ENCODE peak calls at places on chromosomes 4 and X, in four cellular contexts. B is hepatocyte, D is OCI-LY7, P is GM23248. U is an unnamed sample.

GRCh38 chr4:105624530-105624929 is 72.1 kb downstream of the ARHGEF38 start:
- DNase-seq in B (no peak), P (peak; percentile 63), D (no peak), U (peak; percentile 58)

GRCh38 chr4:56348582-56348981 is 38.7 kb downstream of the AASDH start:
- DNase-seq in P (no peak), D (no peak), B (no peak), U (no peak)

GRCh38 chr4:175542787-175543186 is 269.3 kb downstream of the GPM6A start:
- DNase-seq in P (no peak), B (no peak), D (no peak), U (no peak)

GRCh38 chr4:55553442-55553841 is 6.7 kb upstream of the CLOCK start:
- DNase-seq in P (peak; percentile 84), B (no peak), D (peak; percentile 10), U (peak; percentile 79)

GRCh38 chrX:25015486-25016360 is at the start of gene ARX:
- DNase-seq in P (peak; percentile 65), D (peak; percentile 33), B (peak; percentile 86), U (peak; percentile 68)

GRCh38 chrX:155871934-155872333 is 9.2 kb upstream of the VAMP7 start:
- DNase-seq in B (no peak), P (no peak), D (no peak), U (no peak)

GRCh38 chr4:17164656-17165055 is 266.2 kb upstream of the LDB2 start:
- DNase-seq in B (no peak), P (peak; percentile 87), D (no peak), U (no peak)

GRCh38 chr4:185144601-185145240 is 1.7 kb downstream of the SLC25A4 start:
- DNase-seq in D (no peak), P (no peak), B (no peak), U (no peak)

GRCh38 chr4:103091601-103092223 is 7.9 kb downstream of the BDH2 start:
- DNase-seq in B (peak; percentile 61), D (peak; percentile 88), P (peak; percentile 77), U (peak; percentile 63)

GRCh38 chrX:53990201-53990600 is 54.1 kb downstream of the PHF8 start:
- DNase-seq in B (no peak), D (no peak), P (no peak), U (no peak)

GRCh38 chrX:151359931-151360871 is 36.8 kb upstream of the VMA21 start:
- DNase-seq in B (peak; percentile 40), P (peak; percentile 44), D (peak; percentile 2), U (peak; percentile 2)

GRCh38 chr4:76585897-76586360 is 150.9 kb downstream of the SHROOM3 start:
- DNase-seq in B (peak; percentile 93), P (peak; percentile 53), D (no peak), U (peak; percentile 95)

GRCh38 chrX:129749069-129749468 is 10.3 kb downstream of the XPNPEP2 start:
- DNase-seq in B (no peak), D (no peak), P (peak; percentile 39), U (no peak)

GRCh38 chrX:40175416-40176255 is 77.9 kb upstream of the BCOR start:
- DNase-seq in D (peak; percentile 88), P (peak; percentile 75), B (peak; percentile 84), U (no peak)

GRCh38 chrX:48961585-48962091 is 4.2 kb upstream of the OTUD5 start:
- DNase-seq in P (no peak), D (peak; percentile 65), B (peak; percentile 63), U (no peak)

GRCh38 chr4:7156273-7157139 is 35.8 kb upstream of the SORCS2 start:
- DNase-seq in B (peak; percentile 51), D (no peak), P (peak; percentile 22), U (no peak)

GRCh38 chr4:9762823-9763475 is 18.5 kb upstream of the DRD5 start:
- DNase-seq in B (peak; percentile 86), D (peak; percentile 58), P (peak; percentile 83), U (peak; percentile 68)

GRCh38 chrX:143623657-143624056 is 12.2 kb downstream of the SLITRK4 start:
- DNase-seq in D (no peak), B (no peak), P (no peak), U (no peak)

GRCh38 chrX:52995135-52995973 is 37.0 kb upstream of the FAM156A start:
- DNase-seq in B (peak; percentile 94), P (peak; percentile 95), D (peak; percentile 95), U (peak; percentile 91)

GRCh38 chr4:169098054-169098896 is 88.2 kb upstream of the CBR4 start:
- DNase-seq in B (no peak), D (no peak), P (peak; percentile 36), U (no peak)

GRCh38 chr4:140222175-140222574 is 68.2 kb upstream of the MAML3 start:
- DNase-seq in D (no peak), B (no peak), P (peak; percentile 54), U (peak; percentile 60)

GRCh38 chrX:77070108-77070918 is 376.9 kb upstream of the FGF16 start:
- DNase-seq in B (no peak), P (no peak), D (peak; percentile 22), U (no peak)

GRCh38 chrX:20530319-20530979 is 263.7 kb upstream of the RPS6KA3 start:
- DNase-seq in P (peak; percentile 61), B (peak; percentile 58), D (peak; percentile 41), U (peak; percentile 32)

GRCh38 chrX:84118315-84118714 is 69.7 kb downstream of the RPS6KA6 start:
- DNase-seq in B (no peak), D (no peak), P (no peak), U (no peak)

GRCh38 chr4:138759508-138759907 is 256.1 kb upstream of the NOCT start:
- DNase-seq in B (no peak), P (no peak), D (no peak), U (no peak)

GRCh38 chr4:121726642-121727268 is 30.0 kb upstream of the ANXA5 start:
- DNase-seq in P (peak; percentile 76), B (peak; percentile 66), D (peak; percentile 55), U (peak; percentile 62)

GRCh38 chr4:126582737-126583136 is 1050.0 kb upstream of the INTU start:
- DNase-seq in P (peak; percentile 4), D (no peak), B (peak; percentile 3), U (peak; percentile 11)

GRCh38 chrX:79452879-79453278 is 85.7 kb upstream of the ITM2A start:
- DNase-seq in P (no peak), B (peak; percentile 7), D (no peak), U (no peak)

GRCh38 chr4:8585721-8586161 is 5.5 kb downstream of the GPR78 start:
- DNase-seq in B (no peak), D (no peak), P (no peak), U (no peak)

GRCh38 chr4:188295899-188296298 is 156.7 kb downstream of the TRIML1 start:
- DNase-seq in D (no peak), P (no peak), B (no peak), U (peak; percentile 36)

GRCh38 chr4:57465321-57466056 is 355.3 kb upstream of the IGFBP7 start:
- DNase-seq in P (no peak), B (no peak), D (no peak), U (no peak)

GRCh38 chr4:101304916-101305315 is 42.4 kb downstream of the PPP3CA start:
- DNase-seq in B (no peak), P (peak; percentile 20), D (no peak), U (peak; percentile 59)
- H4K20me1 ChIP-seq in B (no peaks in the 10 kb centered on the region), P (peaks cover 3% of the 10 kb centered on the region), D (no peaks in the 10 kb centered on the region), U (no peaks in the 10 kb centered on the region)

GRCh38 chr4:11421116-11421515 is 7.6 kb downstream of the HS3ST1 start:
- DNase-seq in P (no peak), D (no peak), B (no peak), U (no peak)
- H4K20me1 ChIP-seq in P (no peaks in the 10 kb centered on the region), D (no peaks in the 10 kb centered on the region), B (no peaks in the 10 kb centered on the region), U (no peaks in the 10 kb centered on the region)

GRCh38 chr4:1989533-1990347 is 19.0 kb downstream of the NELFA start:
- DNase-seq in B (no peak), D (no peak), P (no peak), U (no peak)

GRCh38 chr4:1990348-1990645 is 18.5 kb downstream of the NELFA start:
- DNase-seq in D (no peak), B (no peak), P (no peak), U (no peak)

GRCh38 chr4:1991596-1992434 is 17.0 kb downstream of the NELFA start:
- DNase-seq in D (no peak), B (no peak), P (no peak), U (peak; percentile 29)

GRCh38 chr4:1991087-1991486 is 17.7 kb downstream of the NELFA start:
- DNase-seq in B (no peak), P (no peak), D (no peak), U (no peak)

DNA sequence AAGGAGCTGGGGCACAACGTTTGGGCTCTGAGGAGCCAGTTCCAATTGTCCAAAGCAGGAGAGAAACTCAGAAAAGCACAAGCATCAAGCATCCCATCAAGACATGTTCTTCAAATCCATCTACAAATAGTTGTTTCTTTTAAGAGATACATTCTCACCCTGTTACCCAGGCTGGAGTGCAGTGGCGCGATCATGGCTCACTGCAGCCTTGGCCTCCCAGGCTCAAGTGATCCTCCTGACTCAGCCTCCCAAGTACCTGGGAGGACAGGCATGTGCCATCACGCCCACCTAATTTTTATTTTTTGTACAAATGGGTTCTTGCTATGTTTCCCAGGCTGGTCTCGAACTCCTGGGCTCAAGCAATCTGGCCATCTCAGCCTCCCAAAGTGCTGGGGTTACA is 18.1 kb downstream of the NELFA start:
- DNase-seq in B (no peak), D (no peak), P (no peak), U (no peak)
- H4K20me1 ChIP-seq in B (peaks cover 27% of the 10 kb centered on the region), D (no peaks in the 10 kb centered on the region), P (no peaks in the 10 kb centered on the region), U (no peaks in the 10 kb centered on the region)

GRCh38 chr4:113633467-113633866 is 128.1 kb downstream of the CAMK2D start:
- DNase-seq in P (no peak), B (no peak), D (no peak), U (no peak)
- H4K20me1 ChIP-seq in P (peaks cover 12% of the 10 kb centered on the region), B (peaks cover 9% of the 10 kb centered on the region), D (no peaks in the 10 kb centered on the region), U (no peaks in the 10 kb centered on the region)

DNA sequence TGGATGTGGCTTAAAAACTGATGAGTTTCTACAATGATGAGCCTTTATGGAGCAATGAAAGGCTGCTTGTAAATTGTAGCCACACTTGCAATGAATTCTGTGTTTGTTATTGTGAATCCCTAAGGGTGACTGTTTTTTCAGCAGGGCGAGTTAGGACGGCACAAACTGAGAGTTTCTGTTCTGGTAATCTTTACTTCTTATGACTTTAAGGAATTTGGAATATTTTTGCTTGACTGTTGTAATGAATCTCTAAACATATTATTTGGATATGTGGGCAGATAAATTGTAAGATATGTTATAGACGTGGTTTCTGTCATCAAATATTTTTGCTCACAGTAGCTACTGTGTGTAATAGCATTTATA is 22.2 kb downstream of the RBPJ start:
- DNase-seq in B (no peak), D (no peak), P (peak; percentile 62), U (peak; percentile 52)
- H4K20me1 ChIP-seq in B (peaks cover 94% of the 10 kb centered on the region), D (peaks cover 22% of the 10 kb centered on the region), P (peaks cover 41% of the 10 kb centered on the region), U (no peaks in the 10 kb centered on the region)

U was measured in mammary epithelial cell.